ENCODE peak calls at places on chromosomes 11 and 22, in nine cellular contexts. V, L, A, D, E, Y, R, X and Z are unnamed samples.

GRCh38 chr22:42788021-42788420 is 67.4 kb upstream of the A4GALT start:
- DNase-seq in Y (no peak), A (no peak), E (peak; percentile 16), V (no peak), D (no peak), X (no peak), R (no peak), L (no peak), Z (no peak)

GRCh38 chr22:49269371-49269770 is 558.3 kb downstream of the BRD1 start:
- DNase-seq in Y (no peak), E (peak; percentile 74), X (no peak), L (no peak), V (no peak), D (no peak), R (no peak), A (no peak), Z (no peak)

GRCh38 chr22:25159028-25159427 is 40.6 kb upstream of the CRYBB3 start:
- DNase-seq in V (peak; percentile 10), D (no peak), E (no peak), A (no peak), X (no peak), R (no peak), L (no peak), Y (no peak), Z (peak; percentile 5)

GRCh38 chr11:120391297-120391696 is 55.1 kb downstream of the ARHGEF12 start:
- DNase-seq in A (no peak), L (no peak), E (no peak), R (no peak), Y (no peak), X (no peak), D (no peak), V (no peak), Z (no peak)

GRCh38 chr11:93842461-93842860 is 8.0 kb downstream of the VSTM5 start:
- DNase-seq in V (peak; percentile 77), Y (no peak), R (no peak), E (no peak), L (no peak), X (peak; percentile 63), A (no peak), D (no peak), Z (peak; percentile 65)

GRCh38 chr22:27993201-27993635 is 74.2 kb upstream of the PITPNB start:
- DNase-seq in L (no peak), R (no peak), A (no peak), D (no peak), V (no peak), Y (no peak), X (no peak), E (no peak), Z (no peak)

GRCh38 chr22:17884951-17885350 is 110.7 kb upstream of the BID start:
- DNase-seq in E (no peak), V (no peak), Y (no peak), D (no peak), X (no peak), A (no peak), L (no peak), R (no peak), Z (no peak)

GRCh38 chr22:49767355-49768062 is 60.2 kb downstream of the BRD1 start:
- DNase-seq in V (peak; percentile 32), X (peak; percentile 35), R (peak; percentile 39), Y (peak; percentile 71), D (peak; percentile 36), A (peak; percentile 70), E (peak; percentile 64), L (peak; percentile 62), Z (peak; percentile 69)

GRCh38 chr11:70604630-70605520 is 206.5 kb downstream of the CTTN start:
- DNase-seq in E (peak; percentile 48), L (no peak), D (no peak), Y (no peak), V (no peak), A (no peak), X (no peak), R (no peak), Z (no peak)

GRCh38 chr11:127890026-127890611 is 697.2 kb downstream of the ETS1 start:
- DNase-seq in R (no peak), E (no peak), L (peak; percentile 4), X (no peak), D (no peak), Y (no peak), A (no peak), V (peak; percentile 77), Z (peak; percentile 23)

GRCh38 chr11:122393209-122393850 is 262.2 kb upstream of the UBASH3B start:
- DNase-seq in X (no peak), V (no peak), E (no peak), Y (no peak), A (no peak), L (peak; percentile 7), R (no peak), D (no peak), Z (no peak)

GRCh38 chr11:28701760-28702449 is 593.7 kb downstream of the METTL15 start:
- DNase-seq in R (no peak), X (no peak), A (no peak), E (no peak), D (no peak), V (no peak), L (no peak), Y (no peak), Z (peak; percentile 29)

GRCh38 chr11:34136420-34136819 is 31.0 kb downstream of the NAT10 start:
- DNase-seq in V (no peak), Y (no peak), A (no peak), X (no peak), D (no peak), R (no peak), L (no peak), E (no peak), Z (no peak)

GRCh38 chr11:29306527-29306926 is 710.3 kb downstream of the KCNA4 start:
- DNase-seq in A (no peak), X (peak; percentile 56), D (no peak), E (no peak), Y (no peak), R (no peak), L (peak; percentile 64), V (peak; percentile 85), Z (peak; percentile 90)

GRCh38 chr11:88188251-88189030 is 13.2 kb upstream of the RAB38 start:
- DNase-seq in L (peak; percentile 66), X (no peak), E (no peak), D (no peak), Y (no peak), A (no peak), R (no peak), V (no peak), Z (no peak)

GRCh38 chr11:33774356-33775063 is at the start of gene FBXO3:
- DNase-seq in R (peak; percentile 88), A (peak; percentile 89), V (peak; percentile 56), E (peak; percentile 99), L (peak; percentile 80), X (peak; percentile 92), Y (peak; percentile 90), D (peak; percentile 57), Z (peak; percentile 52)

GRCh38 chr22:30869996-30870395 is 98.6 kb downstream of the MORC2 start:
- DNase-seq in Y (no peak), E (peak; percentile 5), R (no peak), D (no peak), L (no peak), A (no peak), X (no peak), V (no peak), Z (no peak)

GRCh38 chr11:18395735-18396504 is 1.6 kb downstream of the LDHA start:
- DNase-seq in D (peak; percentile 91), X (peak; percentile 99), V (peak; percentile 99), E (peak; percentile 96), Y (peak; percentile 98), R (peak; percentile 96), A (peak; percentile 99), L (peak; percentile 100), Z (peak; percentile 99)

GRCh38 chr11:1234054-1234720 is 11.3 kb downstream of the MUC5B start:
- DNase-seq in Y (no peak), L (no peak), A (no peak), R (no peak), V (no peak), X (peak; percentile 45), D (no peak), E (peak; percentile 13), Z (no peak)

GRCh38 chr11:70397336-70397982 is 870 bp upstream of the CTTN start:
- DNase-seq in A (peak; percentile 55), E (peak; percentile 36), L (no peak), D (no peak), Y (peak; percentile 71), V (no peak), R (peak; percentile 3), X (peak; percentile 46), Z (peak; percentile 47)

GRCh38 chr11:73218106-73218829 is at the start of gene P2RY2:
- DNase-seq in D (peak; percentile 32), R (no peak), X (peak; percentile 86), V (no peak), A (peak; percentile 32), Y (peak; percentile 70), L (peak; percentile 23), E (peak; percentile 91), Z (no peak)

GRCh38 chr11:22130462-22131053 is 62.3 kb upstream of the ANO5 start:
- DNase-seq in D (no peak), Y (no peak), X (no peak), V (no peak), L (no peak), E (peak; percentile 34), R (no peak), A (no peak), Z (no peak)